ENCODE peak calls at places on chromosomes 1 and 21, in four cellular contexts. J is endothelial cell of umbilical vein, E is GM12878, P is K562. A is an unnamed sample.

GRCh38 chr1:226571901-226572300 is 23.3 kb downstream of the STUM start:
- DNase-seq in J (no peak), E (no peak), P (no peak), A (no peak)

GRCh38 chr1:8423702-8424538 is 106.0 kb downstream of the SLC45A1 start:
- DNase-seq in J (peak), E (no peak), P (peak), A (peak)

GRCh38 chr1:246155923-246156322 is 351.2 kb downstream of the SMYD3 start:
- DNase-seq in J (peak), E (no peak), P (no peak), A (peak)

GRCh38 chr1:225882699-225883615 is 777 bp upstream of the TMEM63A start:
- DNase-seq in J (peak), E (no peak), P (peak), A (peak)

GRCh38 chr1:78303620-78304019 is 187.2 kb upstream of the PTGFR start:
- DNase-seq in J (peak), E (no peak), P (no peak), A (peak)

GRCh38 chr1:150366416-150367296 is 2.7 kb downstream of the RPRD2 start:
- DNase-seq in J (peak), E (no peak), P (peak), A (peak)

GRCh38 chr1:82932207-82932606 is 1066.7 kb downstream of the TTLL7 start:
- DNase-seq in J (no peak), E (no peak), P (no peak), A (no peak)

GRCh38 chr1:160942926-160943325 is 11.7 kb downstream of the ITLN2 start:
- DNase-seq in J (peak), E (no peak), P (peak), A (no peak)

GRCh38 chr1:2375246-2375922 is 16.0 kb downstream of the MORN1 start:
- DNase-seq in J (no peak), E (no peak), P (no peak), A (no peak)

GRCh38 chr1:179156026-179156425 is 73.5 kb downstream of the ABL2 start:
- DNase-seq in J (no peak), E (no peak), P (no peak), A (no peak)

GRCh38 chr1:8941906-8942305 is 3.8 kb upstream of the CA6 start:
- DNase-seq in J (peak), E (no peak), P (no peak), A (peak)

GRCh38 chr1:214135886-214136285 is 145.1 kb upstream of the SMYD2 start:
- DNase-seq in J (no peak), E (no peak), P (no peak), A (no peak)

GRCh38 chr1:20375563-20375962 is 84.9 kb downstream of the VWA5B1 start:
- DNase-seq in J (no peak), E (no peak), P (no peak), A (peak)

GRCh38 chr1:188706742-188707141 is 1770.9 kb downstream of the BRINP3 start:
- DNase-seq in J (peak), E (no peak), P (no peak), A (peak)

GRCh38 chr1:11566042-11566825 is 87.3 kb downstream of the DISP3 start:
- DNase-seq in J (no peak), E (no peak), P (no peak), A (no peak)

GRCh38 chr1:232037774-232038388 is 411.3 kb downstream of the DISC1 start:
- DNase-seq in J (no peak), E (no peak), P (no peak), A (no peak)
- TF ChIP-seq FOS in J (no peak), E (no peak), P (no peak), A (no peak)

DNA sequence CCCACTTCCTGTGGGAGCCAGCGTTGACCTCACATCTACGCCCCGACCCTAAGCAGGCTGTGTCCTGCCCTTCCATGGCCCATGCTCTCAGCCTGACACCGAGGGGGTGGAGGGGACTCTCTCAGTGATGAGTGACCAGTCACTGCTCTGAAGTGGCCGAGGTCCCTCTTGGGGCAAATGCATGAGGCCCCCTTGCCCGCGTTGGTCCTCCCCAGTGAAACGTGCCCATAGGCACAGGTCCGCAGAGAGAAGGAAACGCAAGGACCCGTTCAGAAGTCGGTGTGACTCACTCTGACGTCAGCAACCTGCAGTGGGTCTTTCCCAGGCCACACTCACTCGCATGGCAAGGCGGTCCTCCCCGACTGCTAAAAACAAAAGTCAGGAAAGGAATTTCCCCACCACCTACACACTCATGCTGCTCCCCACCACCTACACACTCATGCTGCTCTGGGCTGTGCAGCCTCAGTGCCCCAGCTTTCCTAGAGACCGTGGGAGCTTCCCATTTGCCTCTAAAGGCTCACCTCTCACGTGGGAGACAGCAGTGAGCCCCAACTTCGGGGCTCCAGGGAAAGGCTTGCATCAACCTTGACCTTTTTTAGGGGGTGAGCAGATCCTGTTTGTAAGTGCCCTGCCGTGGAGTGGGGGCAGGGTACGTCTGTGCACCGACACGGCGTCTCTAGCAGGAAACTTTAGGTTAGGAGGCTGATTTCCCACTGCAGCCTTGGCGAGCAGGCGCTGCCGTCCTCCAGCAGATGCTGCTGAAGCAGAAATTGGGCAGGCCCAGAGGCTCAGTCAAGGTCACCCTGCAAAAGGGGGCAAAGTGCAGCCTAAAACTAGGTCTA is 11.4 kb downstream of the UBASH3A start:
- DNase-seq in J (peak), E (peak), P (peak), A (peak)
- TF ChIP-seq FOS in J (no peak), E (no peak), P (peak), A (no peak)

GRCh38 chr1:76868916-76869315 is 1.6 kb downstream of the ST6GALNAC5 start:
- DNase-seq in J (no peak), E (no peak), P (no peak), A (no peak)
- TF ChIP-seq FOS in J (no peak), E (no peak), P (no peak), A (no peak)

GRCh38 chr1:203479646-203480045 is 4.0 kb downstream of the PRELP start:
- DNase-seq in J (no peak), E (no peak), P (no peak), A (peak)

GRCh38 chr1:203478986-203479385 is 3.4 kb downstream of the PRELP start:
- DNase-seq in J (no peak), E (no peak), P (no peak), A (no peak)

GRCh38 chr1:203481186-203481585 is 5.6 kb downstream of the PRELP start:
- DNase-seq in J (no peak), E (no peak), P (no peak), A (no peak)

GRCh38 chr1:203480084-203480483 is 4.5 kb downstream of the PRELP start:
- DNase-seq in J (no peak), E (no peak), P (no peak), A (peak)

GRCh38 chr1:203480525-203481084 is 5.0 kb downstream of the PRELP start:
- DNase-seq in J (peak), E (no peak), P (peak), A (peak)
- TF ChIP-seq FOS in J (peak), E (no peak), P (no peak), A (no peak)

GRCh38 chr1:37096523-37096922 is 62.2 kb upstream of the GRIK3 start:
- DNase-seq in J (peak), E (no peak), P (peak), A (no peak)
- TF ChIP-seq FOS in J (no peak), E (no peak), P (no peak), A (no peak)

GRCh38 chr1:24415910-24416665 is 486 bp downstream of the NIPAL3 start:
- DNase-seq in J (no peak), E (no peak), P (peak), A (peak)

GRCh38 chr1:24417681-24418080 is 2.1 kb downstream of the NIPAL3 start:
- DNase-seq in J (no peak), E (no peak), P (no peak), A (peak)

GRCh38 chr1:24415334-24415909 is at the start of gene NIPAL3:
- DNase-seq in J (peak), E (peak), P (peak), A (peak)

GRCh38 chr1:24414884-24415333 is 693 bp upstream of the NIPAL3 start:
- DNase-seq in J (no peak), E (no peak), P (no peak), A (no peak)

GRCh38 chr1:24416666-24417391 is 1.2 kb downstream of the NIPAL3 start:
- DNase-seq in J (no peak), E (peak), P (peak), A (peak)
- TF ChIP-seq FOS in J (no peak), E (no peak), P (no peak), A (peak)

DNA sequence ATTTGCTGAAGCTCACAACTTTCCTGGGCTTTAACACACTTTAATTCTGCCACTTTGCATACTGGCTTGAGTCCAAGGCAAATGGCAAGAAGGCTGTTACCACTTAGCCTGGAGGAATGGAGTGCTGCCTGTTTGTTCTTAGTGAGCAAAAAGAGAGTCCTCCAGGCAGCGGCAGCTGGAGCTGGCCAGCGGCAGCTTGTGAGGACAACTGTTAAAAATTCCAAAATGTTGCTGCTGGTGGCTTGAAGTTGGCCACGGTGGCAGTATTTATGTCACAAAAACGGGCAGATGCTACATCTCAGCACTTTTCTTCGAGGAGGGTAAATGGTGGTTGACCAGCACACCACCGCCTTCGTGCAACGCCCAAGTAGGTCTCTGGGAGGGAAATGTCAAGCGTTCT is 27.3 kb downstream of the STPG1 start:
- DNase-seq in J (no peak), E (no peak), P (no peak), A (no peak)
- TF ChIP-seq FOS in J (no peak), E (no peak), P (no peak), A (no peak)

DNA sequence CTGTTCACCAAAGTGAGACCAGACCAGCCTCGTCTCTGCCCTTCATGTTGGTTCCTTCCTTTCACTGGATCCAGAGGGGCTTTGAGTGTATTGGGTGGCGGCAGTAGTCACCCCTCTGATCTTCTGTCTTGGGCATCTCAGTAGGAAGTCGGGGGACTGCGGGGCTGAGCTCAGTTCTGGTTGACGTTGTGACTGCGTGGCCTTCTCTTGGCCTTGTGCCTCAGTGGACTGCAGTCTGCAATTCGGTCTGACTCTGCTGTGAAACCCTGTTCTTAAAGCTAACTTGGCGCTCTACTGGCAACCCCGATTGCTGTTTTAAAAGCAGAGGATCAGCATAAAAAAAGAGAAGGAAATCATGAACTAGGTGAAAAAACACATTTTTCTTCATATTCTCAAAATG is 56.7 kb downstream of the SLC37A1 start:
- DNase-seq in J (no peak), E (no peak), P (no peak), A (no peak)
- TF ChIP-seq FOS in J (no peak), E (no peak), P (no peak), A (no peak)

DNA sequence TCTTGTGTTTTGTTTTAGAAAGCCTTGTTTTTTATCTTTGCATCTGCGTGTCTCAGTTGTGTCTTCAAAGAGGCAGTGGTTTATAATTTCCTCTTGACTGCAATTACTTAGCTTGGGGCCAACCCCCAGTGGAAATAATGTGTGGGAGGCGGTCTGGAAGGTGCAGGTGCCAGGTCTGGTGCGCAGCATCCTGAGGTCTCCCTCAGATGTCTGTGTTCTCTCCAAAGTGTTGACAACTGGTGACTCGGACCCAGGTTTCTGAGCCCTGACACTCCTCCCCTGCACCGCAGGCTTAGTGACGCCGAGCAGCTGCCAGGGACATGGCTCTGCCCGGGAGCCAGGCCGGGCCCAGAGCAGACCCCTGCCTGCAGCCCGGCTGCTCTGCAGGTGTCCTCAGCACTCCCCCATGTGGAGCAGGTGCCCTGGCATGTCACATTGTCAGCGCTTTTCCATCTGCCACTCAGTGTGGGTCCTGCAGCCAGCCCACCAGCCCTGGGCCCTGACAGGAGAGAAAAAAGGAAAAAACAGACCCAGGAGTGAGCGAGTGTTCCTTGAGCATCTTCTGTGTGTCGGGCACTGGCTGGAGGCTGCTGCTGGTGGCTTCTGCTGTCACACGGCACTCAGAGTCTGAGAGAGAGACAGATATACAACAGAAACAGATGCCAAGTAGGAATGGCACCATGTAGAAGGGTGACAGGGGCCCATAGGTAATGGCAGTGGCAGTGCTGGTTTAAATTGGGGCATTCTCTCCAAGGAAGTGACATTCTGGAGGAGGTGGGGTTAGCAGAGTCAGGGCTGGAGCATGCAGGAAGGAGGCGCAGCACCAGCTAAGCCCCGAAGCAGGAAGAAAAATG is 24.8 kb upstream of the SELENON start:
- DNase-seq in J (no peak), E (peak), P (no peak), A (no peak)
- TF ChIP-seq FOS in J (no peak), E (no peak), P (no peak), A (no peak)

GRCh38 chr1:234618726-234619049 is 8.7 kb upstream of the IRF2BP2 start:
- DNase-seq in J (no peak), E (no peak), P (no peak), A (no peak)

GRCh38 chr1:234617986-234618725 is 8.2 kb upstream of the IRF2BP2 start:
- DNase-seq in J (peak), E (no peak), P (no peak), A (peak)

GRCh38 chr1:234620272-234620711 is 10.3 kb upstream of the IRF2BP2 start:
- DNase-seq in J (no peak), E (no peak), P (no peak), A (no peak)

GRCh38 chr1:234619794-234620247 is 9.8 kb upstream of the IRF2BP2 start:
- DNase-seq in J (no peak), E (no peak), P (no peak), A (no peak)

DNA sequence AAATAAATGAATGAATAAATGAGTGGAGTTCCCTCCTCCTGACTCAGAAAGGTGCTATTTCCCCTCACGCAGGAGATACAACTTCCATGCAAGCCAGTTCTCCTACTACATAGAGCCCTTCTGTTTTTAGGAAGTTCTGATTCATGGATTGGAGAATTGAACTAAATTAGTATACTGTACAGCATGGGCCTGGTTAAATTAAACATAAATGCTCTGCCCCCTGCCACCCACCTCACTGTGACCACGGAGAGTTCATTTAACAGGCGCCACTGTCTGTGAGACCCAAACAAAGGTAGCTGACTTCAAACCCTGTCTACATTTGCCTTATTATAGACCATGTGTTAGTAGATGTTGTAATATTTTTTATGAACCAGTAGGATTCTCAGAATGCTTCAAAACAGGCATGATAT is 9.1 kb upstream of the IRF2BP2 start:
- DNase-seq in J (peak), E (no peak), P (no peak), A (peak)
- TF ChIP-seq FOS in J (peak), E (no peak), P (no peak), A (no peak)